ENCODE peak calls at places on chromosomes 6 and 20, in four cellular contexts. U is MM.1S, Z is upper lobe of right lung, O is NB4. M is an unnamed sample.

GRCh38 chr6:90401933-90402830 is 105.5 kb upstream of the BACH2 start:
- DNase-seq in U (no peak), Z (no peak), O (peak; percentile 42), M (peak; percentile 40)

GRCh38 chr6:84508981-84509380 is 255.4 kb downstream of the TBX18 start:
- DNase-seq in Z (no peak), U (no peak), O (no peak), M (no peak)

GRCh38 chr6:150767585-150768164 is 97.8 kb upstream of the MTHFD1L start:
- DNase-seq in Z (no peak), U (no peak), O (no peak), M (no peak)

GRCh38 chr20:7911586-7912330 is 28.5 kb downstream of the HAO1 start:
- DNase-seq in U (no peak), O (no peak), Z (no peak), M (no peak)

GRCh38 chr6:54778731-54779130 is 67.8 kb upstream of the FAM83B start:
- DNase-seq in U (no peak), Z (no peak), O (no peak), M (no peak)

GRCh38 chr6:29647927-29648642 is 8.8 kb upstream of the MOG start:
- DNase-seq in Z (no peak), U (peak; percentile 33), O (peak; percentile 41), M (no peak)

GRCh38 chr6:98929498-98930060 is 18.2 kb downstream of the FBXL4 start:
- DNase-seq in Z (no peak), O (no peak), U (no peak), M (no peak)

GRCh38 chr20:51600016-51600420 is 57.5 kb upstream of the NFATC2 start:
- DNase-seq in Z (no peak), U (no peak), O (no peak), M (no peak)

GRCh38 chr6:14476793-14477531 is 359.4 kb downstream of the CD83 start:
- DNase-seq in Z (no peak), U (no peak), O (no peak), M (no peak)

GRCh38 chr6:121780325-121781313 is 345.2 kb downstream of the GJA1 start:
- DNase-seq in O (peak; percentile 47), Z (peak; percentile 59), U (no peak), M (no peak)

GRCh38 chr6:27297857-27298730 is 14.0 kb downstream of the POM121L2 start:
- DNase-seq in U (no peak), Z (no peak), O (peak; percentile 58), M (no peak)
- H3K4me3 ChIP-seq in U (no peak overlapping the region), Z (no peak overlapping the region), O (no peak overlapping the region), M (no peak overlapping the region)

DNA sequence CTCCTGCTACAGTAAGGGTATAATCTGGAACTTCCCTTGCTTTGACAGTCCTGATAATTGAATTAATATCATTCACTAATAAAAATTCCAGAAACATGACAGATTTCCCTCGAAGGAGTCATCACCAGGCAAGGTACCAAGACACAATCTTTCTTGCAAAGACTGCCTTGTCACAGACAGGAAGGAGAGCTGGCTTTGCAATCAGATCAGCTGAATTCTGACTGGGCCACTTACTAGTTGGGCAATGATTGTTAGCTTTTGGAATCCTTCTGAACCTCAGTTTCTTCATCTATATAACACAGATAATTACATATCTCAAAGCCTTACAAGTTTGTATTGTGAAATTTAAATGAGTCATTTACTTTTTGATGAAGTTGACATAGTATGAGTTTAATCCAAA is 344.2 kb downstream of the RFPL4B start:
- DNase-seq in Z (no peak), O (no peak), U (no peak), M (no peak)
- H3K4me3 ChIP-seq in Z (no peak overlapping the region), O (no peak overlapping the region), U (no peak overlapping the region), M (no peak overlapping the region)

DNA sequence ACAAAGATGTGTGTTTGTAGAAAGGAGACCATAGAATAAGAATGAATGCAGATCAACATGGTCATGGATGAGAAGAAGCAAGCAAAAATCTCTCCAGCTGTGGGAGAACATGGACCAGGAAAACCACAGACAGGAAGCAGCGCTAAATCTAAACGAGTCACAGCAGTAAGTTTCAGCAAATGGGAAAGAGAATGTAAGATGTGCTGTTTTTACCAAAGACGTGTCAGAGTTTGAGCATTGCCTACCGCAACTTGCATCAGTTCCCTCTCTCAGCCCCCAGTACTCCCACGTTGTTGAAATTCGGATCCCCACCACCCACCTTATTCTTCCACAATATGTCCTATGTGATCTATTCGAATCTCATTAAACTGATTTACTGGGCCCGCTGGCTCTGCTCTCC is 59.4 kb upstream of the PRDM1 start:
- DNase-seq in Z (no peak), U (no peak), O (peak; percentile 7), M (peak; percentile 34)
- H3K4me3 ChIP-seq in Z (no peak overlapping the region), U (no peak overlapping the region), O (no peak overlapping the region), M (no peak overlapping the region)

GRCh38 chr6:21327326-21328140 is 266.0 kb upstream of the SOX4 start:
- DNase-seq in O (no peak), U (no peak), Z (no peak), M (no peak)
- H3K4me3 ChIP-seq in O (no peak overlapping the region), U (no peak overlapping the region), Z (no peak overlapping the region), M (no peak overlapping the region)

DNA sequence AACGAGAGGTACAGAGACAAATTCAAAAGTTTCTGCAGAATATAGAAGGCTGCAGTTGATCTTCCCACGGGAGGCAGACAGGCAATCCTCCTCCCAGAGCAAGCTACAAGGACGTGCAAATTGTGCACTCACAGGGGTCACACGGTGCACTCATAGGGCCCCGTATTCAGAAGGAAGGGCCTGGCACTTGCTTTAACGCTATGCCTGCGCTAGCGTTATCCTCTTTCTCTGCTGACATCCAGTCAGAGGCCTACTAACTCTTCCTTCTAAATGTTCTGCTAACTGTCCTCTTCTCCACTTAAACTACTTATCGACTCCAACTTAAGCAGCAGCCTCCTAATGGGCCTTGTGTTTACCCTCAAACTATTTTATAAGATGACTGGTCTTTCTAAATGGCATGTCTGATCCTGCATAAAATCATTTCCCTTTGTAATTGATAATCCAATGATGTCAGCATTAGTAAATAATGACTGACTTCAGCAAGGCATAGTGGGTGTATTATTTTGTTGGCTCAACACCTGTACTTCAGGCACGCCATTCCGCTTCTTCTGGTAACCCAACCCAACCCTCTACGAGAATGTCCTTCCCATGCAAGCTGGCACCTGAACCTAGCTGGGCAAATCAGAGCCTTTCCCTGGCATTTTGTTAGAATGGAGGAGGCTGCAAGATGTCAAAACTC is 2.2 kb downstream of the IFNGR1 start:
- DNase-seq in O (no peak), U (no peak), Z (no peak), M (no peak)
- H3K4me3 ChIP-seq in O (peak overlapping the region; percentile 95), U (no peak overlapping the region), Z (peak overlapping the region; percentile 86), M (no peak overlapping the region)

GRCh38 chr6:143747347-143747842 is 69.6 kb downstream of the PHACTR2 start:
- DNase-seq in O (no peak), Z (no peak), U (no peak), M (no peak)

GRCh38 chr6:143744593-143745151 is 66.9 kb downstream of the PHACTR2 start:
- DNase-seq in U (no peak), Z (no peak), O (no peak), M (no peak)

GRCh38 chr6:143746202-143747119 is 68.7 kb downstream of the PHACTR2 start:
- DNase-seq in O (no peak), Z (no peak), U (no peak), M (no peak)

GRCh38 chr6:143743256-143744166 is 65.7 kb downstream of the PHACTR2 start:
- DNase-seq in O (no peak), Z (no peak), U (no peak), M (no peak)

DNA sequence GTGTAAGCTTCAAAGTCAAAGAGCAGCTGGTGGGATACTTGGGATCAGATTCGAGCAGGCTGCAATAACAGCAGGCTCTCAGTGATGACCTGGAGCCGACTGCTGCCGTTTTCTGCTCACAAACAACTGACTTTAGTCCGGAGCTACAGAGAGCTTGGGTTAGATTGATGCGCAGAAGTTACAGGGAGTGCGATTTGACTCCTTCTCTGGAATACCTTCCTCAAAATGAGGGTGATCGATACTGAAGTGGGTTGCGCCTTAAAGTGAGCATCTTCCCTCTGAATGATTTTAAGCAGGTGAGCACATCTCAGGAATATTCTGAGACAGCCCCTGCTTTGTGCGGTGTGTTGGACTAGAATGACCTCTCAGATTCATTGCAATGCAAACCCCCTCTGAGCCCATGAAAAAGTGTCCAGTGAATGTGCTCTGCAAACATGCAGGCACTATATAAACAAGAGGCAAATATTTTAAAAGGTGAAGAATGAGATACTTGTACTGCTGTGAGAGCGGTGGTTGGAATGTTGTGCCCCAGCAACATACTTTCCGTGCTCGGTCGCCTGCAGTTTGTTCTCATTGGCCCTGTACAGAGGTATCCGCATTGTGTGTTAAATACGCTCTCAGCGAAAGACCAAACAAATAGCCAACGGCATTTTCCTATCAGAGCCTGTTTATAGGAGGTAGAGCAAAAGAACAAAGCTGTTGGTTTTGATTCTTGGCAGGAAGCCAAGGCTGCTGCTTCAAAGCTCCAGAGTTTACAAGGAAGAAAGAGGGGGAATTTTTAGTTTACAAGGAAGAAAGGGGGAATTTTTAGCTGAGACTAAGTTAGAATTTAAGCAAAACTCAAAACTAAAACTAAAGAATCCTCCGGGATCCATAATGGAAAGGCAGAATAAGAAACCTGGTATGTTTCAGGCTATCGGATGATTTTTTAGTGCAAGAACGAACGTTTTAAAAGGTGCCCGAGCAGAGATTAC is 67.7 kb downstream of the PHACTR2 start:
- DNase-seq in Z (peak; percentile 70), O (no peak), U (no peak), M (peak; percentile 11)
- H3K4me3 ChIP-seq in Z (peak overlapping the region; percentile 25), O (no peak overlapping the region), U (no peak overlapping the region), M (no peak overlapping the region)

DNA sequence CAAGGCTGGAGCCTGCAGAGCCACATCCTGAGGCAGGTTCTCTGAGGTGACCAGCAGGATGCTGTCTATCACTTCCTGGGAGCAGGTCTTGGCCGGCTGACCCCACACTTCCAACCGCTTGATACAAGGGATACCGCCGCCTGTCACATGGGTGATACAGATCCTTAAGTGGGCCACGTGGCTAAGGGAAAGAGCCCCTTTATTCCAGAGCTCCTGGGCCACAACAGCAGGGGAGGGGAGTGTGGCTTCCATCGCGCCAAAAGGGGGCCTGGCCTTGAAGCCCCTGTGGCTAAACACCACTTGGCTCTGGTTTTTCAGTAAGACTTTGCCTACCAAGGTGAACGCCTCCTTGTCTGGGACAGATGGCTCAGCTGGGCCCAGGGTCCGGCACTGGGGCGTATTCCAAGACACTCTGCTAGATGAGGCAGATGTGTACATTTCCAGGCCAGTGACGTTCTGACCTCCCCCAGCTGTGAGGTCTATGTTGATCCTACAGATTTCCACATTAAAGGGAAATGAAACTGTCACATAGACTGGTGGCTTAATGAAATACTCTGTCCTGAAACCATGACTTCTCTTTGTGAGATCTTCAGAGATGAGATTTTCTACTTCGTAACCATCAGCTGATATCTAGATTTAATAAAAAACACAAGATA is 37.6 kb upstream of the AVP start:
- DNase-seq in O (no peak), Z (no peak), U (no peak), M (no peak)
- H3K4me3 ChIP-seq in O (no peak overlapping the region), Z (no peak overlapping the region), U (no peak overlapping the region), M (no peak overlapping the region)

DNA sequence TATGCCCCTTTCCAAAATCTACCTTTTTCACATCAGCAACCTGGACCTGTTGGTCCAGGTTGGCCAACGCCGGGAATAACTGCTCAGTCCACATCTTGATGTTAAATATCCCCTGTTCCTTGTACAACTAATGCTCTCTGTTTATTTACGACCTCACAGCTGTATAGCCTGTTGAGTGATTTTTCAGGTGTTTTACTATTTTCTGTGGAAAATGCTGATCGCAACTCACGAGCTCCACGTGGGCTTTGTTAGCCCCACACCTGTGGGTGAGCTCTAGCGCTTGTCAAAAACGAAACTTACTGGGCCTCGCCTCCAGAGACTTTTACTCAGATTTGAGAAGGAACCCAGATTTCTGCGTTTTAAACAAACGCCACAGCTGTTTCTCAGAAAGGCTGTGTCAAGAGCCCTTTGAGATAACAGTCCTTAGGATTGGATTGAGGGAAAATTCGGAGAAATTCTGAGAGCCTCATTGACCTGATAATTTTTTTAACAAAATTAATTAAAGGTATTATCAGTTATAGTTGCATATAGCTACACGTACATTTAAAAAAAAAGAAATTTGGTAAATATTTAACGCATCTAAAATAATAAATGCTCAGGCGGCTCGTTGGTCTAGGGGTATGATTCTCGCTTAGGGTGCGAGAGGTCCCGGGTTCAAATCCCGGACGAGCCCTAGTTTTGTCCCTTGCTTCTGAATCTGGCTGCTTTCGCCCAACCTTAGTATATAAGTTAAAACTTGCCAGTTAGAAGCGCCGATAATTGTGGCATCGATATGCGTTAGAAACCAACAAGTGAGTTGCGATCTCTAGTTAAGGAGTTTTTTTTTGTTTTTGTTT is 16.7 kb downstream of the HMGN4 start:
- DNase-seq in O (peak; percentile 81), U (peak; percentile 89), Z (no peak), M (peak; percentile 73)
- H3K4me3 ChIP-seq in O (peak overlapping the region; percentile 73), U (peak overlapping the region; percentile 85), Z (peak overlapping the region; percentile 63), M (peak overlapping the region; percentile 95)